ENCODE peak calls at places on chromosomes 1 and 21, in five cellular contexts. One of them, this sample, is unnamed.

GRCh38 chr1:32487182-32487581 is 22.3 kb downstream of the ZBTB8B start:
- DNase-seq in astrocyte: no peak
- DNase-seq in PC-9: peak
- DNase-seq in right lobe of liver: no peak
- DNase-seq in pancreas: no peak
- DNase-seq in this sample: no peak

GRCh38 chr21:45892156-45892919 is 89.2 kb upstream of the COL6A1 start:
- DNase-seq in astrocyte: no peak
- DNase-seq in right lobe of liver: no peak
- DNase-seq in PC-9: peak
- DNase-seq in pancreas: no peak
- DNase-seq in this sample: no peak

GRCh38 chr21:27196651-27197050 is 229.8 kb upstream of the ADAMTS5 start:
- DNase-seq in right lobe of liver: no peak
- DNase-seq in astrocyte: no peak
- DNase-seq in PC-9: no peak
- DNase-seq in pancreas: no peak
- DNase-seq in this sample: no peak

GRCh38 chr1:223748405-223748772 is 36.0 kb downstream of the CAPN2 start:
- DNase-seq in PC-9: no peak
- DNase-seq in right lobe of liver: no peak
- DNase-seq in pancreas: peak
- DNase-seq in astrocyte: peak
- DNase-seq in this sample: no peak

GRCh38 chr1:39490596-39491145 is 765 bp upstream of the BMP8A start:
- DNase-seq in pancreas: peak
- DNase-seq in astrocyte: no peak
- DNase-seq in right lobe of liver: no peak
- DNase-seq in PC-9: no peak
- DNase-seq in this sample: no peak

GRCh38 chr1:62905872-62906271 is 121.9 kb downstream of the ATG4C start:
- DNase-seq in pancreas: no peak
- DNase-seq in PC-9: no peak
- DNase-seq in right lobe of liver: no peak
- DNase-seq in astrocyte: no peak
- DNase-seq in this sample: no peak

GRCh38 chr21:44011123-44011773 is 861 bp upstream of the TRAPPC10 start:
- DNase-seq in right lobe of liver: no peak
- DNase-seq in astrocyte: no peak
- DNase-seq in PC-9: no peak
- DNase-seq in pancreas: no peak
- DNase-seq in this sample: no peak

GRCh38 chr1:86068841-86069756 is 87.5 kb downstream of the COL24A1 start:
- DNase-seq in pancreas: no peak
- DNase-seq in right lobe of liver: no peak
- DNase-seq in PC-9: no peak
- DNase-seq in astrocyte: peak
- DNase-seq in this sample: no peak

GRCh38 chr1:228689255-228689654 is 46.0 kb upstream of the RHOU start:
- DNase-seq in pancreas: no peak
- DNase-seq in right lobe of liver: no peak
- DNase-seq in astrocyte: no peak
- DNase-seq in PC-9: no peak
- DNase-seq in this sample: no peak

GRCh38 chr21:46253610-46254124 is 25.1 kb upstream of the LSS start:
- DNase-seq in pancreas: no peak
- DNase-seq in astrocyte: no peak
- DNase-seq in right lobe of liver: no peak
- DNase-seq in PC-9: no peak
- DNase-seq in this sample: no peak

GRCh38 chr1:156794506-156795373 is 21.9 kb downstream of the SH2D2A start:
- DNase-seq in right lobe of liver: no peak
- DNase-seq in PC-9: no peak
- DNase-seq in astrocyte: no peak
- DNase-seq in pancreas: no peak
- DNase-seq in this sample: no peak

GRCh38 chr1:53449693-53450092 is 9.5 kb upstream of the DMRTB1 start:
- DNase-seq in astrocyte: no peak
- DNase-seq in pancreas: no peak
- DNase-seq in right lobe of liver: no peak
- DNase-seq in PC-9: no peak
- DNase-seq in this sample: no peak

GRCh38 chr1:59516881-59517280 is 220.0 kb downstream of the FGGY start:
- DNase-seq in astrocyte: peak
- DNase-seq in pancreas: no peak
- DNase-seq in PC-9: no peak
- DNase-seq in right lobe of liver: no peak
- DNase-seq in this sample: no peak

GRCh38 chr1:230303822-230304221 is 122.3 kb downstream of the PGBD5 start:
- DNase-seq in right lobe of liver: no peak
- DNase-seq in pancreas: no peak
- DNase-seq in PC-9: no peak
- DNase-seq in astrocyte: peak
- DNase-seq in this sample: no peak

GRCh38 chr1:170241266-170241851 is 95.6 kb downstream of the NTMT2 start:
- DNase-seq in astrocyte: no peak
- DNase-seq in right lobe of liver: no peak
- DNase-seq in pancreas: no peak
- DNase-seq in PC-9: no peak
- DNase-seq in this sample: no peak

GRCh38 chr1:22778842-22779520 is 68.3 kb downstream of the EPHB2 start:
- DNase-seq in astrocyte: no peak
- DNase-seq in pancreas: no peak
- DNase-seq in PC-9: no peak
- DNase-seq in right lobe of liver: no peak
- DNase-seq in this sample: no peak

GRCh38 chr1:9720785-9721605 is 69.5 kb downstream of the PIK3CD start:
- DNase-seq in pancreas: no peak
- DNase-seq in PC-9: no peak
- DNase-seq in right lobe of liver: no peak
- DNase-seq in astrocyte: no peak
- DNase-seq in this sample: no peak
- H3K27ac ChIP-seq in pancreas: no peak
- H3K27ac ChIP-seq in PC-9: no peak
- H3K27ac ChIP-seq in right lobe of liver: no peak
- H3K27ac ChIP-seq in astrocyte: no peak
- H3K27ac ChIP-seq in this sample: no peak

GRCh38 chr1:147168626-147169058 is 3.6 kb downstream of the PRKAB2 start:
- DNase-seq in PC-9: no peak
- DNase-seq in right lobe of liver: peak
- DNase-seq in astrocyte: peak
- DNase-seq in pancreas: peak
- DNase-seq in this sample: peak

GRCh38 chr1:147169840-147170674 is 2.2 kb downstream of the PRKAB2 start:
- DNase-seq in pancreas: no peak
- DNase-seq in PC-9: no peak
- DNase-seq in right lobe of liver: no peak
- DNase-seq in astrocyte: no peak
- DNase-seq in this sample: no peak

GRCh38 chr1:147169171-147169570 is 3.1 kb downstream of the PRKAB2 start:
- DNase-seq in PC-9: no peak
- DNase-seq in astrocyte: peak
- DNase-seq in pancreas: no peak
- DNase-seq in right lobe of liver: no peak
- DNase-seq in this sample: no peak

GRCh38 chr1:147171399-147172167 is 687 bp downstream of the PRKAB2 start:
- DNase-seq in PC-9: no peak
- DNase-seq in astrocyte: no peak
- DNase-seq in pancreas: peak
- DNase-seq in right lobe of liver: peak
- DNase-seq in this sample: no peak

DNA sequence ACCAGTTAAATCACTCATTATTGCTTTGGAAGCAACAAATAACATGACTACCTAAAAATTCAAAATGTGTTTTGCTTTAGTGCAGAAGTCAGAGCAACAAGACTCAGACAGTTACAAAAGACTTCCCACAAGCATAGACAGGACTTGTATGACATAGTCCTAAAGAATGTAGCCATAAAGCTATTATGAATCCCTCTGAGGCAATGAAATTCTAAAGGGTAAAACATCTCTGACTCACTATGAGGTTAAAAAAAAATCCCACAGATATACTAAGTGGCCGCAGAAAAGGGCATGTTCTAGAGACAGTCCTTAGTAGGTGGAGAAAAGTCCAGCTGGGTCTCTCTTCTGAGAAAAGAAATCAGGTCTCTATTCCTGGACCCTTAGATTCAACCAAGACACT is 4.9 kb downstream of the PRKAB2 start:
- DNase-seq in right lobe of liver: no peak
- DNase-seq in astrocyte: peak
- DNase-seq in PC-9: peak
- DNase-seq in pancreas: no peak
- DNase-seq in this sample: no peak
- H3K27ac ChIP-seq in right lobe of liver: no peak
- H3K27ac ChIP-seq in astrocyte: peak
- H3K27ac ChIP-seq in PC-9: peak
- H3K27ac ChIP-seq in pancreas: no peak
- H3K27ac ChIP-seq in this sample: peak

GRCh38 chr1:12124693-12125421 is 41.9 kb upstream of the TNFRSF1B start:
- DNase-seq in pancreas: peak
- DNase-seq in PC-9: no peak
- DNase-seq in astrocyte: peak
- DNase-seq in right lobe of liver: peak
- DNase-seq in this sample: peak

GRCh38 chr1:12123172-12123571 is 43.6 kb upstream of the TNFRSF1B start:
- DNase-seq in astrocyte: no peak
- DNase-seq in right lobe of liver: peak
- DNase-seq in pancreas: no peak
- DNase-seq in PC-9: no peak
- DNase-seq in this sample: no peak

GRCh38 chr1:12126781-12127180 is 40.0 kb upstream of the TNFRSF1B start:
- DNase-seq in right lobe of liver: no peak
- DNase-seq in pancreas: no peak
- DNase-seq in PC-9: no peak
- DNase-seq in astrocyte: no peak
- DNase-seq in this sample: no peak

GRCh38 chr1:12125422-12126355 is 41.1 kb upstream of the TNFRSF1B start:
- DNase-seq in right lobe of liver: no peak
- DNase-seq in PC-9: no peak
- DNase-seq in pancreas: no peak
- DNase-seq in astrocyte: no peak
- DNase-seq in this sample: peak

DNA sequence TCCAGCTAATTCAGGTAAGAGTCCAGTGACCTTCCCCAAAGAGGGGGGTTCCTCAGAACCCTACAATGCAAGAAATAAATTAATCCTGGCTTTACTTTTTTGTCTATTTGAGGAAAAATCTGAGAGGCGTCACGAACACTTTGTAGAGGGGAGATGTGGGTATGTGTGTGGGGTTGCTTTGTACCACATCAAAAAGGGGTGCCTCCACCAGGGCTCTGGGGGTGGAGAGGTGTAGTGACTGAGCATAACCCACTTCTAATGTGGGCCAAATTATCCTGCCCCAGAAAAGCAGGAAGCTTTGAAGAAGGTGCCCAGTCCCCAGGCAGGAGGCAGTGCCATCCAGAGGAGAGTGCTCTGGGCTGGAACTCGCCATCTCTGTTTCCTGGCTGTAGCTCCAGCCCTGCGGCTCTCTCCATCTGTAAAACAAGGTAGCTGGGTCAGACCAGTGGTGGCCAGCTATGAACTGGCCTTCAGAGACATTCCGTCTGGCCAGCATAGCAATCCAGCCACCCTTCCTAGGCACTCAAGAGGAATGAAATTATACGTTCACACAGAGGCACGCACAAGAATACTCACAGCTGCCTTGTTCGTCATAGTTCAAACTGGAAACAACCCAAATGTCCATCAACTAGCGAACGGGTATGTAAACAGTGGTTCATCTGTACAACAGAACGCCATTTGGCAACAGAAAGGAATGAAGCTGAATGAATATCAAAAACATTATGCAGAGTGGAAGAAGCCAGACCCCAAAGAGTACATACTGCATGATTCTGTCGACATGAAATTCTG is 45.4 kb upstream of the TNFRSF1B start:
- DNase-seq in PC-9: no peak
- DNase-seq in right lobe of liver: peak
- DNase-seq in pancreas: no peak
- DNase-seq in astrocyte: peak
- DNase-seq in this sample: no peak
- H3K27ac ChIP-seq in PC-9: no peak
- H3K27ac ChIP-seq in right lobe of liver: no peak
- H3K27ac ChIP-seq in pancreas: no peak
- H3K27ac ChIP-seq in astrocyte: no peak
- H3K27ac ChIP-seq in this sample: no peak

DNA sequence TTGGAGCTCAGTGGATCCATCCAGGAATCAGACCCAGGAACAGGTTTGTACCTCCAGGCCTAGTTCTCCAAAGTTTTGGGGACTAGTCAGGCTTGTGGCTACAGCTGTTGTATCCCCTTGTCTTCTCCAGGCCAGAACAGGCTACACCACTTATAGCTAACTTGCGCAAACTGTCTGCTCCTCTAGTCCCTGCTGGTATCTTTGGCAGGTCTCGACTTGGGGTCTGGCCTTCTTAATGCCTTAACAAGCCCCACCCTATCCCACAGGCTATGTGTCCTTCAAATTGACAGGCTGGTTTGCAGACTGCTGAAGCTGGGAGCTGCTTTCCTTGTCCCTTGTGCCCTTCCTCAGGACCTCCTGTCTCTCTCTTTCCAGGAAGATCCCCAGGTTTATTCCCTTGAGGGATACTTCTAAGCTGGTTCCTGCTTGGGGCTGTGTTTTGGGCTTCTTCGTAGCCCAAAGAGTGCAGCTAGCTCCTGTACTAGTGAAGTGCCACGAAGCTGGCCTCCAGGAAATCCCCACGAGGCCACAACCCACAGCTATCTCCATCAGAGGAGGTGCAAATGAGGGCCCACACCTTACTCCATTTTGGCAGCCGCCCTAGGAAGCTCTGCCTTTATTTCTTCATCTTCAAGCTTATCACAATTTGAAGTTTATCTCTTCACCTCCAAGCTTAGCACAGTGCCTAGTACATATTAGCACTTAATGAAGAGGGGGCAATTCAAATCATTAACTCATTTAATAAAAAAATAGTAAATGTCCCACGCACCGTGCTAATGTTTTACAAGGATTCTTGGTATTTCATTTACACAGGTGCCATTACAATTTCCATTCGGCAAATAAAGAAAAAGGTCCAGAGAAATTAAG is 683 bp upstream of the DMAP1 start:
- DNase-seq in right lobe of liver: no peak
- DNase-seq in PC-9: no peak
- DNase-seq in pancreas: no peak
- DNase-seq in astrocyte: no peak
- DNase-seq in this sample: no peak
- H3K27ac ChIP-seq in right lobe of liver: peak
- H3K27ac ChIP-seq in PC-9: peak
- H3K27ac ChIP-seq in pancreas: peak
- H3K27ac ChIP-seq in astrocyte: peak
- H3K27ac ChIP-seq in this sample: no peak

This sample was measured in stomach.